ENCODE peak calls at places on chromosomes 12 and 14, in four cellular contexts. One of them, this sample, is unnamed.

GRCh38 chr12:15788266-15789214 is 648 bp downstream of the EPS8 start:
- DNase-seq in K562: peak
- DNase-seq in HS-5: no peak
- DNase-seq in NCI-H1092: peak
- DNase-seq in this sample: peak

GRCh38 chr14:103141117-103141796 is 18.0 kb downstream of the TNFAIP2 start:
- DNase-seq in HS-5: no peak
- DNase-seq in K562: peak
- DNase-seq in NCI-H1092: peak
- DNase-seq in this sample: peak

GRCh38 chr12:54304187-54304810 is 3.5 kb upstream of the NFE2 start:
- DNase-seq in HS-5: no peak
- DNase-seq in K562: peak
- DNase-seq in NCI-H1092: no peak
- DNase-seq in this sample: peak

GRCh38 chr14:56490379-56490778 is 89.2 kb upstream of the TMEM260 start:
- DNase-seq in HS-5: peak
- DNase-seq in K562: no peak
- DNase-seq in NCI-H1092: peak
- DNase-seq in this sample: peak

GRCh38 chr14:68140111-68140741 is 320.6 kb downstream of the RAD51B start:
- DNase-seq in HS-5: peak
- DNase-seq in K562: no peak
- DNase-seq in NCI-H1092: peak
- DNase-seq in this sample: no peak

GRCh38 chr12:18935371-18935965 is 194.1 kb upstream of the PLEKHA5 start:
- DNase-seq in K562: no peak
- DNase-seq in HS-5: no peak
- DNase-seq in NCI-H1092: no peak
- DNase-seq in this sample: no peak

GRCh38 chr12:32568241-32568640 is 110.9 kb upstream of the DNM1L start:
- DNase-seq in NCI-H1092: no peak
- DNase-seq in K562: no peak
- DNase-seq in HS-5: peak
- DNase-seq in this sample: no peak

GRCh38 chr12:2258035-2258434 is 205.2 kb downstream of the CACNA1C start:
- DNase-seq in NCI-H1092: no peak
- DNase-seq in HS-5: no peak
- DNase-seq in K562: no peak
- DNase-seq in this sample: no peak

GRCh38 chr12:9813821-9814798 is 13.2 kb upstream of the KLRF1 start:
- DNase-seq in K562: peak
- DNase-seq in NCI-H1092: no peak
- DNase-seq in HS-5: no peak
- DNase-seq in this sample: peak

GRCh38 chr12:102955926-102956737 is 1.3 kb upstream of the ASCL1 start:
- DNase-seq in K562: no peak
- DNase-seq in HS-5: no peak
- DNase-seq in NCI-H1092: no peak
- DNase-seq in this sample: no peak

GRCh38 chr12:124466200-124467128 is 100.9 kb downstream of the NCOR2 start:
- DNase-seq in K562: no peak
- DNase-seq in NCI-H1092: no peak
- DNase-seq in HS-5: no peak
- DNase-seq in this sample: peak

GRCh38 chr12:93090768-93091172 is 161.7 kb upstream of the EEA1 start:
- DNase-seq in NCI-H1092: no peak
- DNase-seq in HS-5: peak
- DNase-seq in K562: no peak
- DNase-seq in this sample: peak

GRCh38 chr14:100103261-100104005 is 38.2 kb downstream of the EVL start:
- DNase-seq in K562: no peak
- DNase-seq in NCI-H1092: no peak
- DNase-seq in HS-5: no peak
- DNase-seq in this sample: no peak

GRCh38 chr12:49636574-49636973 is 13.2 kb downstream of the PRPF40B start:
- DNase-seq in HS-5: no peak
- DNase-seq in NCI-H1092: no peak
- DNase-seq in K562: no peak
- DNase-seq in this sample: no peak

GRCh38 chr12:123059501-123059900 is 79.0 kb downstream of the ARL6IP4 start:
- DNase-seq in K562: no peak
- DNase-seq in NCI-H1092: no peak
- DNase-seq in HS-5: no peak
- DNase-seq in this sample: no peak

GRCh38 chr12:54549774-54550451 is 512 bp downstream of the PDE1B start:
- DNase-seq in K562: no peak
- DNase-seq in HS-5: peak
- DNase-seq in NCI-H1092: no peak
- DNase-seq in this sample: no peak

GRCh38 chr14:92653162-92653651 is 95.2 kb downstream of the LGMN start:
- DNase-seq in NCI-H1092: no peak
- DNase-seq in HS-5: no peak
- DNase-seq in K562: no peak
- DNase-seq in this sample: no peak

GRCh38 chr12:30691122-30691879 is 4.4 kb downstream of the IPO8 start:
- DNase-seq in NCI-H1092: no peak
- DNase-seq in K562: no peak
- DNase-seq in HS-5: peak
- DNase-seq in this sample: no peak

GRCh38 chr14:38592764-38593442 is 337.0 kb upstream of the CLEC14A start:
- DNase-seq in HS-5: no peak
- DNase-seq in K562: no peak
- DNase-seq in NCI-H1092: no peak
- DNase-seq in this sample: no peak

GRCh38 chr14:54207075-54207474 is 189.7 kb upstream of the CDKN3 start:
- DNase-seq in NCI-H1092: no peak
- DNase-seq in HS-5: no peak
- DNase-seq in K562: no peak
- DNase-seq in this sample: no peak

GRCh38 chr14:97153527-97153926 is 356.3 kb downstream of the VRK1 start:
- DNase-seq in HS-5: no peak
- DNase-seq in K562: no peak
- DNase-seq in NCI-H1092: no peak
- DNase-seq in this sample: no peak

GRCh38 chr12:1217191-1217949 is 226.3 kb downstream of the ERC1 start:
- DNase-seq in HS-5: peak
- DNase-seq in NCI-H1092: no peak
- DNase-seq in K562: no peak
- DNase-seq in this sample: no peak

This sample was measured in erythroblast.